ENCODE peak calls at places on chromosomes 2 and 18, in seven cellular contexts. E is activated CD4-positive, alpha-beta T cell treated with anti-CD3 and anti-CD28 coated beads, Interleukin-2, amount 50 U/mL, for 4 hours; F is cardiac fibroblast; Y is HT1080; G is nephron progenitor cell; A is activated naive CD4-positive, alpha-beta T cell treated with anti-CD3 and anti-CD28 coated beads for 36 hours; R is EL. U is an unnamed sample.

GRCh38 chr18:63213936-63214671 is 105.5 kb downstream of the BCL2 start:
- DNase-seq in E (no peak), F (no peak), Y (no peak), G (no peak), A (no peak), R (no peak), U (no peak)

GRCh38 chr2:65431417-65432226 is 777 bp downstream of the SPRED2 start:
- DNase-seq in E (peak), F (peak), Y (peak), G (peak), A (peak), R (peak), U (peak)

GRCh38 chr18:3898866-3899613 is 449.1 kb downstream of the TGIF1 start:
- DNase-seq in E (no peak), F (no peak), Y (no peak), G (no peak), A (no peak), R (no peak), U (no peak)

GRCh38 chr2:120472891-120473309 is 127.0 kb downstream of the INHBB start:
- DNase-seq in E (no peak), F (no peak), Y (no peak), G (no peak), A (no peak), R (no peak), U (no peak)

GRCh38 chr2:205771666-205772065 is 89.4 kb downstream of the NRP2 start:
- DNase-seq in E (no peak), F (no peak), Y (no peak), G (no peak), A (no peak), R (no peak), U (no peak)

GRCh38 chr2:148524519-148524919 is 120.0 kb upstream of the EPC2 start:
- DNase-seq in E (peak), F (no peak), Y (peak), G (no peak), A (peak), R (peak), U (no peak)

GRCh38 chr2:183037281-183037659 is 987 bp downstream of the NCKAP1 start:
- DNase-seq in E (no peak), F (peak), Y (peak), G (no peak), A (no peak), R (peak), U (no peak)

GRCh38 chr2:60717691-60718090 is 38.4 kb upstream of the PAPOLG start:
- DNase-seq in E (no peak), F (no peak), Y (no peak), G (no peak), A (no peak), R (no peak), U (no peak)

GRCh38 chr2:228600265-228600664 is 418.8 kb upstream of the SPHKAP start:
- DNase-seq in E (no peak), F (peak), Y (peak), G (no peak), A (no peak), R (peak), U (no peak)

GRCh38 chr2:74542978-74543377 is 10.8 kb downstream of the LOXL3 start:
- DNase-seq in E (no peak), F (no peak), Y (no peak), G (no peak), A (no peak), R (no peak), U (no peak)

GRCh38 chr2:118065015-118065666 is 23.1 kb upstream of the INSIG2 start:
- DNase-seq in E (no peak), F (no peak), Y (no peak), G (no peak), A (no peak), R (no peak), U (no peak)

GRCh38 chr18:44679056-44679911 is 1.4 kb upstream of the SETBP1 start:
- DNase-seq in E (peak), F (peak), Y (peak), G (peak), A (peak), R (peak), U (peak)

GRCh38 chr2:178767099-178768060 is 39.8 kb downstream of the TTN start:
- DNase-seq in E (no peak), F (no peak), Y (no peak), G (no peak), A (no peak), R (no peak), U (no peak)

GRCh38 chr2:240991378-240992263 is 6.8 kb upstream of the SNED1 start:
- DNase-seq in E (no peak), F (peak), Y (peak), G (peak), A (peak), R (peak), U (no peak)

GRCh38 chr2:205879362-205879761 is 197.1 kb downstream of the NRP2 start:
- DNase-seq in E (no peak), F (no peak), Y (no peak), G (no peak), A (no peak), R (no peak), U (no peak)

GRCh38 chr18:23519725-23520124 is 16.4 kb downstream of the RMC1 start:
- DNase-seq in E (no peak), F (peak), Y (no peak), G (no peak), A (no peak), R (peak), U (no peak)

GRCh38 chr2:8922431-8922830 is 81.1 kb downstream of the MBOAT2 start:
- DNase-seq in E (no peak), F (no peak), Y (no peak), G (no peak), A (no peak), R (no peak), U (no peak)

GRCh38 chr2:58341047-58341446 is 99.9 kb upstream of the FANCL start:
- DNase-seq in E (no peak), F (no peak), Y (no peak), G (no peak), A (no peak), R (no peak), U (no peak)

GRCh38 chr2:46978696-46979095 is 63.1 kb upstream of the MCFD2 start:
- DNase-seq in E (no peak), F (no peak), Y (no peak), G (no peak), A (peak), R (no peak), U (peak)

GRCh38 chr2:148876589-148877402 is 1.8 kb downstream of the KIF5C start:
- DNase-seq in E (peak), F (no peak), Y (no peak), G (peak), A (peak), R (peak), U (peak)

GRCh38 chr18:35408843-35409261 is 31.7 kb upstream of the ZNF396 start:
- DNase-seq in E (no peak), F (no peak), Y (no peak), G (no peak), A (no peak), R (no peak), U (no peak)

GRCh38 chr2:81078102-81078501 is 773.5 kb upstream of the LRRTM1 start:
- DNase-seq in E (no peak), F (no peak), Y (no peak), G (no peak), A (no peak), R (no peak), U (no peak)

GRCh38 chr2:128557841-128558241 is 239.2 kb upstream of the HS6ST1 start:
- DNase-seq in E (no peak), F (peak), Y (no peak), G (no peak), A (no peak), R (peak), U (no peak)

GRCh38 chr2:10424916-10425505 is 23.1 kb downstream of the ODC1 start:
- DNase-seq in E (no peak), F (no peak), Y (no peak), G (no peak), A (no peak), R (no peak), U (no peak)

GRCh38 chr18:49862656-49863385 is 49.5 kb upstream of the ACAA2 start:
- DNase-seq in E (no peak), F (no peak), Y (no peak), G (no peak), A (no peak), R (no peak), U (no peak)

GRCh38 chr2:2709091-2709770 is 378.2 kb upstream of the MYT1L start:
- DNase-seq in E (no peak), F (no peak), Y (no peak), G (no peak), A (no peak), R (no peak), U (no peak)

GRCh38 chr18:79380816-79381806 is 14.6 kb upstream of the NFATC1 start:
- DNase-seq in E (peak), F (peak), Y (peak), G (peak), A (peak), R (peak), U (peak)

GRCh38 chr18:49464718-49465598 is 4.5 kb upstream of the DYM start:
- DNase-seq in E (no peak), F (peak), Y (no peak), G (no peak), A (no peak), R (no peak), U (no peak)

GRCh38 chr18:54257015-54257414 is 12.3 kb upstream of the POLI start:
- DNase-seq in E (no peak), F (peak), Y (no peak), G (no peak), A (no peak), R (peak), U (no peak)

GRCh38 chr2:224160917-224161316 is 121.8 kb upstream of the SERPINE2 start:
- DNase-seq in E (no peak), F (peak), Y (no peak), G (no peak), A (no peak), R (peak), U (no peak)

GRCh38 chr2:43950383-43951008 is 45.3 kb downstream of the LRPPRC start:
- DNase-seq in E (no peak), F (peak), Y (peak), G (no peak), A (peak), R (peak), U (peak)

GRCh38 chr2:29663266-29663665 is 258.1 kb downstream of the ALK start:
- DNase-seq in E (no peak), F (peak), Y (peak), G (no peak), A (no peak), R (peak), U (no peak)

GRCh38 chr2:18580606-18581005 is 8.8 kb downstream of the NT5C1B start:
- DNase-seq in E (no peak), F (no peak), Y (no peak), G (no peak), A (no peak), R (no peak), U (no peak)

GRCh38 chr2:209629622-209630021 is 142.0 kb upstream of the UNC80 start:
- DNase-seq in E (no peak), F (peak), Y (peak), G (no peak), A (no peak), R (peak), U (no peak)

GRCh38 chr2:91477731-91478672 is 2786.5 kb downstream of the RPIA start:
- DNase-seq in E (peak), F (peak), Y (no peak), G (no peak), A (no peak), R (peak), U (peak)